ENCODE peak calls at places on chromosomes 2 and 18, in eight cellular contexts. One of them, this sample, is unnamed.

GRCh38 chr2:97992836-97993825 is 2.6 kb downstream of the TMEM131 start:
- DNase-seq in WTC11: no peak
- DNase-seq in thyroid gland: no peak
- DNase-seq in left lung: no peak
- DNase-seq in cardiac fibroblast: no peak
- DNase-seq in fibroblast of mammary gland: peak; percentile 49
- DNase-seq in nephron progenitor cell: no peak
- DNase-seq in H9: no peak
- DNase-seq in this sample: no peak

GRCh38 chr2:101311390-101312019 is 3.0 kb upstream of the RNF149 start:
- DNase-seq in WTC11: no peak
- DNase-seq in thyroid gland: no peak
- DNase-seq in left lung: no peak
- DNase-seq in cardiac fibroblast: no peak
- DNase-seq in fibroblast of mammary gland: no peak
- DNase-seq in nephron progenitor cell: no peak
- DNase-seq in H9: no peak
- DNase-seq in this sample: no peak

GRCh38 chr2:144166743-144167142 is 353.2 kb downstream of the ZEB2 start:
- DNase-seq in WTC11: no peak
- DNase-seq in thyroid gland: no peak
- DNase-seq in left lung: no peak
- DNase-seq in cardiac fibroblast: no peak
- DNase-seq in fibroblast of mammary gland: peak; percentile 35
- DNase-seq in nephron progenitor cell: no peak
- DNase-seq in H9: no peak
- DNase-seq in this sample: no peak

GRCh38 chr2:226796012-226796839 is 3.4 kb downstream of the IRS1 start:
- DNase-seq in WTC11: no peak
- DNase-seq in thyroid gland: peak; percentile 50
- DNase-seq in left lung: peak; percentile 72
- DNase-seq in cardiac fibroblast: no peak
- DNase-seq in fibroblast of mammary gland: no peak
- DNase-seq in nephron progenitor cell: no peak
- DNase-seq in H9: no peak
- DNase-seq in this sample: no peak

GRCh38 chr18:25164211-25164836 is 187.6 kb downstream of the ZNF521 start:
- DNase-seq in WTC11: no peak
- DNase-seq in thyroid gland: no peak
- DNase-seq in left lung: no peak
- DNase-seq in cardiac fibroblast: no peak
- DNase-seq in fibroblast of mammary gland: no peak
- DNase-seq in nephron progenitor cell: no peak
- DNase-seq in H9: no peak
- DNase-seq in this sample: no peak

GRCh38 chr2:36670881-36671595 is 25.5 kb upstream of the VIT start:
- DNase-seq in WTC11: no peak
- DNase-seq in thyroid gland: no peak
- DNase-seq in left lung: no peak
- DNase-seq in cardiac fibroblast: peak; percentile 54
- DNase-seq in fibroblast of mammary gland: peak; percentile 67
- DNase-seq in nephron progenitor cell: no peak
- DNase-seq in H9: no peak
- DNase-seq in this sample: no peak

GRCh38 chr2:70477473-70477872 is 76.2 kb downstream of the TGFA start:
- DNase-seq in WTC11: peak; percentile 38
- DNase-seq in thyroid gland: no peak
- DNase-seq in left lung: no peak
- DNase-seq in cardiac fibroblast: no peak
- DNase-seq in fibroblast of mammary gland: no peak
- DNase-seq in nephron progenitor cell: no peak
- DNase-seq in H9: peak; percentile 84
- DNase-seq in this sample: peak; percentile 87

GRCh38 chr2:17759805-17760204 is 5.9 kb downstream of the GEN1 start:
- DNase-seq in WTC11: no peak
- DNase-seq in thyroid gland: no peak
- DNase-seq in left lung: no peak
- DNase-seq in cardiac fibroblast: peak; percentile 63
- DNase-seq in fibroblast of mammary gland: peak; percentile 57
- DNase-seq in nephron progenitor cell: no peak
- DNase-seq in H9: no peak
- DNase-seq in this sample: no peak

GRCh38 chr2:217436386-217436785 is 566.4 kb downstream of the TNS1 start:
- DNase-seq in WTC11: no peak
- DNase-seq in thyroid gland: peak; percentile 81
- DNase-seq in left lung: no peak
- DNase-seq in cardiac fibroblast: no peak
- DNase-seq in fibroblast of mammary gland: no peak
- DNase-seq in nephron progenitor cell: no peak
- DNase-seq in H9: no peak
- DNase-seq in this sample: no peak

GRCh38 chr2:196367633-196368032 is 196.3 kb upstream of the STK17B start:
- DNase-seq in WTC11: no peak
- DNase-seq in thyroid gland: no peak
- DNase-seq in left lung: no peak
- DNase-seq in cardiac fibroblast: no peak
- DNase-seq in fibroblast of mammary gland: no peak
- DNase-seq in nephron progenitor cell: no peak
- DNase-seq in H9: no peak
- DNase-seq in this sample: no peak
- TF ChIP-seq CTCF in WTC11: no peak
- TF ChIP-seq CTCF in thyroid gland: no peak
- TF ChIP-seq CTCF in left lung: no peak
- TF ChIP-seq CTCF in cardiac fibroblast: no peak
- TF ChIP-seq CTCF in fibroblast of mammary gland: no peak
- TF ChIP-seq CTCF in nephron progenitor cell: no peak
- TF ChIP-seq CTCF in H9: no peak
- TF ChIP-seq CTCF in this sample: no peak

GRCh38 chr2:10900216-10901109 is 11.3 kb upstream of the KCNF1 start:
- DNase-seq in WTC11: no peak
- DNase-seq in thyroid gland: no peak
- DNase-seq in left lung: no peak
- DNase-seq in cardiac fibroblast: peak; percentile 9
- DNase-seq in fibroblast of mammary gland: no peak
- DNase-seq in nephron progenitor cell: no peak
- DNase-seq in H9: no peak
- DNase-seq in this sample: no peak
- TF ChIP-seq CTCF in WTC11: no peak
- TF ChIP-seq CTCF in thyroid gland: no peak
- TF ChIP-seq CTCF in left lung: no peak
- TF ChIP-seq CTCF in cardiac fibroblast: peak; percentile 10
- TF ChIP-seq CTCF in fibroblast of mammary gland: peak; percentile 9
- TF ChIP-seq CTCF in nephron progenitor cell: no peak
- TF ChIP-seq CTCF in H9: peak; percentile 43
- TF ChIP-seq CTCF in this sample: peak; percentile 50

GRCh38 chr18:44927127-44927849 is 246.6 kb downstream of the SETBP1 start:
- DNase-seq in WTC11: no peak
- DNase-seq in thyroid gland: no peak
- DNase-seq in left lung: no peak
- DNase-seq in cardiac fibroblast: no peak
- DNase-seq in fibroblast of mammary gland: peak; percentile 51
- DNase-seq in nephron progenitor cell: no peak
- DNase-seq in H9: no peak
- DNase-seq in this sample: no peak
- TF ChIP-seq CTCF in WTC11: no peak
- TF ChIP-seq CTCF in thyroid gland: no peak
- TF ChIP-seq CTCF in left lung: no peak
- TF ChIP-seq CTCF in cardiac fibroblast: no peak
- TF ChIP-seq CTCF in fibroblast of mammary gland: no peak
- TF ChIP-seq CTCF in nephron progenitor cell: no peak
- TF ChIP-seq CTCF in H9: no peak
- TF ChIP-seq CTCF in this sample: no peak

DNA sequence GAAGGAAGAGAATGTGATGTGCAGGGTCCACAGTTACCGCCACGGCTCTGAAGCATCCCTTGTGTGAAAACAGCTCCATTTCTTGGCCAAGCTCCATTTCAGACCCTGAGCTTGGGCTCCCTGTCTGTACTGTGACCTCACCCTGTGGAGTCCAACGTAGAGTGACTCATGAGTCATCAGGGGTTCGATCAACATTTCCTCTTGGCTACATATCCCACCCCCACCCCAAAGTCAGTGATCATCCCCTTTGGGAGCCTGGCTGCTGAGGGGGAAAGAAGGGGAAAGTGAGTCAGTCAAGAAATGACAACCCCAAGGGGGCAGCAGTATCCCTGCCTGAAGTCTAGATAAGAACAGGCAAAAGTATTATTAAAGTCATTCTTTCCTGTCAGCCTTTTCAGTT is 62.2 kb downstream of the PAPOLG start:
- DNase-seq in WTC11: no peak
- DNase-seq in thyroid gland: no peak
- DNase-seq in left lung: no peak
- DNase-seq in cardiac fibroblast: no peak
- DNase-seq in fibroblast of mammary gland: peak; percentile 25
- DNase-seq in nephron progenitor cell: no peak
- DNase-seq in H9: no peak
- DNase-seq in this sample: no peak
- TF ChIP-seq CTCF in WTC11: no peak
- TF ChIP-seq CTCF in thyroid gland: no peak
- TF ChIP-seq CTCF in left lung: no peak
- TF ChIP-seq CTCF in cardiac fibroblast: peak; percentile 21
- TF ChIP-seq CTCF in fibroblast of mammary gland: peak; percentile 28
- TF ChIP-seq CTCF in nephron progenitor cell: no peak
- TF ChIP-seq CTCF in H9: peak; percentile 22
- TF ChIP-seq CTCF in this sample: peak; percentile 36

GRCh38 chr2:29343830-29344229 is 228.6 kb downstream of the CLIP4 start:
- DNase-seq in WTC11: no peak
- DNase-seq in thyroid gland: no peak
- DNase-seq in left lung: no peak
- DNase-seq in cardiac fibroblast: no peak
- DNase-seq in fibroblast of mammary gland: no peak
- DNase-seq in nephron progenitor cell: no peak
- DNase-seq in H9: no peak
- DNase-seq in this sample: peak; percentile 8
- TF ChIP-seq CTCF in WTC11: no peak
- TF ChIP-seq CTCF in thyroid gland: peak; percentile 14
- TF ChIP-seq CTCF in left lung: no peak
- TF ChIP-seq CTCF in cardiac fibroblast: no peak
- TF ChIP-seq CTCF in fibroblast of mammary gland: no peak
- TF ChIP-seq CTCF in nephron progenitor cell: no peak
- TF ChIP-seq CTCF in H9: peak; percentile 36
- TF ChIP-seq CTCF in this sample: peak; percentile 36

DNA sequence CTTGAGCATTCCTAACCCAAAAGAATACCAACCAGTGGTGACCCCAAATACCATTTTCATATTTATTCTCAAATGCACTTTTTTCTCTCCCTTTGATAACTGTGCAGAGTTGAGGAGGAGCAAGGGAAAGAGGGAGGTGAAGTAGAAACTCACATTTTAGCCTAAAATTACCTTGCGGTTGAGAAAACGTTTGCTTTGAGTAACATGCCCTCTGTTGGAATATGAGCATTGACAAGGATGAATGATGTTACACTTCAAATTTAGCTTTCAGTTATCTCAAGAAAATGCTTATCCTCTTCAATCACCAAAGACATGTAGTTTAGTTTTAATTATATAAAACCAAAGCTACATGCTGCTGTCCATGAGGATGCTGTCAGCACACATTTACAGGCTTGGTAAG is 2.4 kb downstream of the GRP start:
- DNase-seq in WTC11: no peak
- DNase-seq in thyroid gland: no peak
- DNase-seq in left lung: no peak
- DNase-seq in cardiac fibroblast: no peak
- DNase-seq in fibroblast of mammary gland: no peak
- DNase-seq in nephron progenitor cell: no peak
- DNase-seq in H9: no peak
- DNase-seq in this sample: no peak
- TF ChIP-seq CTCF in WTC11: no peak
- TF ChIP-seq CTCF in thyroid gland: no peak
- TF ChIP-seq CTCF in left lung: no peak
- TF ChIP-seq CTCF in cardiac fibroblast: no peak
- TF ChIP-seq CTCF in fibroblast of mammary gland: no peak
- TF ChIP-seq CTCF in nephron progenitor cell: no peak
- TF ChIP-seq CTCF in H9: no peak
- TF ChIP-seq CTCF in this sample: no peak

DNA sequence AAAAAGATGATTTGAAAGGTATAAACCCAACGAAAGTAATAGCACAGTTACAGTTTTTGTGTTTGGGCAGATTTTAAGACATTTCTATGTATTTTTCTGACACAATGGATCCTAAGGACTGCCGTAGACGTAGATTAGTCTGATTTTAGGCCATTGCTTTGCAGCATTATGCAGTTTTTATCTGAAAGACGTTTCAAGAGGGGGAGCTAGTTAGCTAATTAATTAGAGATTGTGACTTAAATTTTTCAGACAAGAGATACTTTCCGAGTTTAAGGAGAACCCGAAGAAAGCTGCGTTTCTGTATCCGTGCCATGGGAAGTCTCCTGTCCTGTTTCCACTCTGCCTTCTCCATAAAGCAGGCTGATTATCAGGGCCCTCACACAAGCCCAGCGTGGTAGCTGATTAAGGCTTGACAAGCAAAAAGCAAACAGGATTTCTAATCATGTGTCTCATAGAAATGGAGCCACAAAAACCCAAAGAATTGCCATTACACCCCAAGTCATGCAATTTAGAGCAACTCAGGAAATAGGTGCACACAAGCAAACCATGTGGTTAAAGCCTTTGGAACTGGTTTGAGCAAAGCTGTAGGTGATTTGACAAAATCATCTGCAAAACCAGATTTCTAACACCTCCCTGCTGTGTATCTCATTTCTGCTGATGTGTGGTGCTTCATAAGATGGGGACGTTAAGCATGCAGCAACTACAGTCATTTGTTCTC is 808.1 kb downstream of the RNF144A start:
- DNase-seq in WTC11: no peak
- DNase-seq in thyroid gland: no peak
- DNase-seq in left lung: no peak
- DNase-seq in cardiac fibroblast: peak; percentile 20
- DNase-seq in fibroblast of mammary gland: peak; percentile 40
- DNase-seq in nephron progenitor cell: no peak
- DNase-seq in H9: no peak
- DNase-seq in this sample: no peak
- TF ChIP-seq CTCF in WTC11: no peak
- TF ChIP-seq CTCF in thyroid gland: peak; percentile 28
- TF ChIP-seq CTCF in left lung: peak; percentile 8
- TF ChIP-seq CTCF in cardiac fibroblast: no peak
- TF ChIP-seq CTCF in fibroblast of mammary gland: peak; percentile 11
- TF ChIP-seq CTCF in nephron progenitor cell: no peak
- TF ChIP-seq CTCF in H9: no peak
- TF ChIP-seq CTCF in this sample: no peak

GRCh38 chr2:151562398-151562797 is 152.7 kb downstream of the RIF1 start:
- DNase-seq in WTC11: no peak
- DNase-seq in thyroid gland: no peak
- DNase-seq in left lung: no peak
- DNase-seq in cardiac fibroblast: no peak
- DNase-seq in fibroblast of mammary gland: no peak
- DNase-seq in nephron progenitor cell: no peak
- DNase-seq in H9: no peak
- DNase-seq in this sample: no peak
- TF ChIP-seq CTCF in WTC11: no peak
- TF ChIP-seq CTCF in thyroid gland: no peak
- TF ChIP-seq CTCF in left lung: no peak
- TF ChIP-seq CTCF in cardiac fibroblast: no peak
- TF ChIP-seq CTCF in fibroblast of mammary gland: no peak
- TF ChIP-seq CTCF in nephron progenitor cell: no peak
- TF ChIP-seq CTCF in H9: no peak
- TF ChIP-seq CTCF in this sample: no peak

This sample was measured in GM23338.